ENCODE peak calls at places on chromosomes 1 and 21, in eight cellular contexts. Y is HCT116, M is endothelial cell of umbilical vein, V is K562, E is SK-N-SH, F is H1, A is HepG2, K is GM12878. J is an unnamed sample.

GRCh38 chr1:2003564-2004131 is at the start of gene CFAP74:
- DNase-seq in A (peak), F (peak), M (no peak), E (peak), V (peak), K (no peak), Y (peak), J (peak)

GRCh38 chr1:182955596-182956588 is 2.9 kb upstream of the SHCBP1L start:
- DNase-seq in E (no peak), F (no peak), M (no peak), K (no peak), Y (no peak), A (no peak), V (no peak), J (no peak)

GRCh38 chr1:204151562-204152309 is at the start of gene ETNK2:
- DNase-seq in A (no peak), Y (no peak), M (peak), V (peak), F (no peak), K (no peak), E (peak), J (peak)

GRCh38 chr1:54245501-54245900 is 45.5 kb downstream of the MRPL37 start:
- DNase-seq in A (no peak), Y (no peak), K (no peak), E (peak), F (no peak), V (no peak), M (no peak), J (no peak)

GRCh38 chr1:214292317-214292716 is 11.4 kb downstream of the SMYD2 start:
- DNase-seq in V (no peak), Y (no peak), M (no peak), E (no peak), A (no peak), F (no peak), K (no peak), J (no peak)

GRCh38 chr1:205150651-205151428 is 29.1 kb upstream of the RBBP5 start:
- DNase-seq in F (no peak), V (no peak), Y (no peak), M (no peak), A (no peak), K (no peak), E (no peak), J (no peak)

GRCh38 chr1:87219626-87220025 is 109.1 kb upstream of the LMO4 start:
- DNase-seq in K (no peak), E (no peak), M (no peak), V (no peak), Y (no peak), A (no peak), F (no peak), J (no peak)

GRCh38 chr1:181159451-181160151 is 71.1 kb downstream of the IER5 start:
- DNase-seq in A (no peak), V (no peak), K (no peak), M (peak), Y (no peak), F (no peak), E (no peak), J (no peak)

GRCh38 chr1:224339422-224340033 is 9.6 kb upstream of the NVL start:
- DNase-seq in F (no peak), A (no peak), M (no peak), Y (no peak), V (no peak), E (no peak), K (no peak), J (no peak)

GRCh38 chr1:191575180-191575579 is 583.1 kb upstream of the RGS18 start:
- DNase-seq in M (no peak), F (no peak), Y (no peak), V (no peak), K (no peak), E (no peak), A (no peak), J (no peak)

GRCh38 chr1:24364975-24365678 is 46.0 kb downstream of the GRHL3 start:
- DNase-seq in F (no peak), Y (peak), M (peak), A (no peak), K (peak), V (peak), E (peak), J (no peak)

GRCh38 chr1:24954631-24955030 is 24.6 kb upstream of the RUNX3 start:
- DNase-seq in Y (no peak), E (no peak), V (no peak), K (no peak), A (no peak), F (no peak), M (no peak), J (no peak)

GRCh38 chr21:33383056-33383888 is 19.9 kb upstream of the IFNGR2 start:
- DNase-seq in M (peak), V (peak), F (no peak), Y (peak), E (no peak), A (peak), K (peak), J (peak)

GRCh38 chr1:25800538-25801377 is 765 bp downstream of the SELENON start:
- DNase-seq in K (no peak), Y (no peak), M (peak), A (no peak), E (no peak), F (no peak), V (no peak), J (no peak)

GRCh38 chr1:84271452-84272273 is 29.8 kb upstream of the SAMD13 start:
- DNase-seq in V (no peak), Y (no peak), K (peak), A (no peak), E (no peak), F (no peak), M (peak), J (peak)

GRCh38 chr1:915295-916172 is 8.2 kb upstream of the SAMD11 start:
- DNase-seq in E (no peak), K (no peak), A (no peak), F (no peak), Y (no peak), V (no peak), M (no peak), J (no peak)

GRCh38 chr1:43619996-43620920 is 29.7 kb upstream of the KDM4A start:
- DNase-seq in A (no peak), F (no peak), E (no peak), M (no peak), Y (no peak), K (no peak), V (no peak), J (no peak)

GRCh38 chr1:96002969-96003964 is 718.3 kb upstream of the PTBP2 start:
- DNase-seq in K (no peak), Y (no peak), M (no peak), E (no peak), V (no peak), F (peak), A (no peak), J (peak)

GRCh38 chr1:55447488-55447887 is 232.3 kb upstream of the USP24 start:
- DNase-seq in V (no peak), E (no peak), K (no peak), Y (no peak), M (peak), A (peak), F (no peak), J (no peak)

GRCh38 chr1:100028765-100029164 is 59.0 kb downstream of the SLC35A3 start:
- DNase-seq in E (no peak), A (no peak), V (no peak), Y (no peak), M (no peak), F (no peak), K (no peak), J (no peak)

GRCh38 chr1:152047607-152047953 is 10.8 kb upstream of the S100A11 start:
- DNase-seq in A (no peak), Y (peak), M (no peak), F (no peak), E (no peak), V (no peak), K (no peak), J (no peak)

GRCh38 chr1:114341886-114342285 is 169.1 kb downstream of the TRIM33 start:
- DNase-seq in V (no peak), E (no peak), K (no peak), M (no peak), Y (no peak), F (no peak), A (no peak), J (no peak)

GRCh38 chr21:18832081-18832670 is 428.6 kb upstream of the TMPRSS15 start:
- DNase-seq in M (no peak), V (no peak), F (no peak), K (no peak), Y (no peak), A (no peak), E (no peak), J (no peak)

GRCh38 chr21:36859744-36860501 is 106.5 kb downstream of the HLCS start:
- DNase-seq in M (peak), E (peak), Y (no peak), V (peak), F (peak), K (no peak), A (peak), J (peak)

GRCh38 chr1:26579662-26580061 is 50.1 kb downstream of the RPS6KA1 start:
- DNase-seq in M (no peak), F (no peak), E (no peak), V (no peak), A (no peak), K (peak), Y (no peak), J (no peak)

GRCh38 chr1:244341455-244342450 is 110.0 kb downstream of the ADSS2 start:
- DNase-seq in A (peak), M (peak), F (peak), K (no peak), E (no peak), V (peak), Y (no peak), J (peak)

GRCh38 chr1:178724386-178724733 is 684 bp upstream of the RALGPS2 start:
- DNase-seq in V (no peak), E (no peak), K (no peak), Y (no peak), M (peak), F (no peak), A (no peak), J (peak)

GRCh38 chr1:30085814-30086770 is 637.3 kb downstream of the MATN1 start:
- DNase-seq in K (no peak), M (peak), E (peak), A (peak), V (peak), Y (no peak), F (peak), J (peak)

GRCh38 chr21:44438531-44439210 is 16.6 kb upstream of the LRRC3 start:
- DNase-seq in V (no peak), M (no peak), A (no peak), F (no peak), Y (no peak), E (peak), K (no peak), J (no peak)

GRCh38 chr1:9311029-9311428 is 18.3 kb downstream of the SPSB1 start:
- DNase-seq in M (no peak), Y (no peak), F (no peak), E (no peak), K (no peak), V (no peak), A (no peak), J (no peak)

GRCh38 chr1:169151338-169151837 is 44.9 kb downstream of the ATP1B1 start:
- DNase-seq in M (no peak), K (no peak), F (no peak), A (no peak), E (no peak), V (no peak), Y (no peak), J (no peak)

GRCh38 chr1:168170552-168171508 is 7.9 kb upstream of the TIPRL start:
- DNase-seq in V (peak), Y (no peak), E (peak), M (no peak), K (no peak), F (no peak), A (no peak), J (no peak)

GRCh38 chr1:246329900-246330299 is 177.2 kb downstream of the SMYD3 start:
- DNase-seq in Y (no peak), V (no peak), M (no peak), F (no peak), A (no peak), E (no peak), K (peak), J (no peak)

GRCh38 chr1:207913951-207914350 is 3.0 kb upstream of the CD34 start:
- DNase-seq in M (no peak), F (no peak), K (no peak), E (no peak), Y (no peak), A (no peak), V (no peak), J (no peak)

GRCh38 chr1:235742914-235743599 is 93.5 kb upstream of the GNG4 start:
- DNase-seq in F (no peak), A (no peak), V (no peak), Y (no peak), K (no peak), E (no peak), M (no peak), J (peak)

GRCh38 chr1:199218065-199218464 is 579.2 kb downstream of the PTPRC start:
- DNase-seq in E (no peak), Y (no peak), A (no peak), M (no peak), F (no peak), V (no peak), K (no peak), J (peak)

GRCh38 chr1:31957701-31958674 is 19.8 kb upstream of the PTP4A2 start:
- DNase-seq in E (no peak), F (no peak), A (no peak), Y (no peak), M (no peak), K (peak), V (peak), J (no peak)

GRCh38 chr1:156813750-156814570 is 2.7 kb downstream of the SH2D2A start:
- DNase-seq in V (peak), K (no peak), F (peak), Y (peak), M (peak), A (peak), E (no peak), J (peak)
- TF ChIP-seq POLR2AphosphoS5 in V (peak), K (no peak), F (peak), Y (no peak), M (no peak), A (peak), E (no peak), J (peak)

DNA sequence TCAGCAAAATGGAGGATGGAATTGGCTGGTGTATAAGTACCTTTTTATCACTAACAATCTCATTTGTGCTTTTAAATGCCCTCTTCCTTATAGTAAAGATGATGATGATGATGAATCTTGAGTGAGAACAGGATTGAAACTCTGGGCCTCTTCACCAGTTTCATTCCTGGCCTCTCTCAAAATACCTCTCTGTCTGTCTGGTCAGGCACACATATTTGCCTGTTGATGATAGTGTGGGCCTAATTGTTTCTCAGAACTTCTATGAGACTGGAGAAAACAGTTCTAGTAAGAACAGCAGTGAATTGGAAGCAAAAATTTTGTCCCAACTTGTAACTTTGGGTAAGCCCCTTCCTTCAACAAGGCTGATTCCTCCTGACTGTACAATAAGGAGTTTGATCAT is 94.4 kb upstream of the RGS4 start:
- DNase-seq in K (no peak), M (no peak), E (no peak), F (no peak), A (no peak), V (no peak), Y (no peak), J (no peak)
- H3K4me2 ChIP-seq in K (no peak), M (no peak), E (no peak), F (no peak), A (no peak), V (no peak), Y (no peak), J (no peak)

GRCh38 chr1:171210355-171210754 is 25.3 kb downstream of the FMO2 start:
- DNase-seq in F (no peak), E (no peak), K (no peak), M (no peak), Y (no peak), A (no peak), V (no peak), J (no peak)
- TF ChIP-seq POLR2AphosphoS5 in F (no peak), E (no peak), K (no peak), M (no peak), Y (no peak), A (no peak), V (no peak), J (no peak)

GRCh38 chr1:28273216-28273860 is 14.0 kb downstream of the SESN2 start:
- DNase-seq in A (no peak), Y (no peak), K (no peak), F (no peak), V (peak), M (no peak), E (no peak), J (no peak)
- H3K4me2 ChIP-seq in A (no peak), Y (no peak), K (no peak), F (no peak), V (no peak), M (no peak), E (no peak), J (no peak)

GRCh38 chr1:63691672-63692425 is 82.0 kb upstream of the ROR1 start:
- DNase-seq in F (no peak), Y (peak), A (peak), M (peak), V (peak), E (peak), K (no peak), J (peak)
- TF ChIP-seq POLR2AphosphoS5 in F (no peak), Y (no peak), A (no peak), M (no peak), V (no peak), E (no peak), K (no peak), J (no peak)

GRCh38 chr21:15219866-15220265 is 155.1 kb upstream of the NRIP1 start:
- DNase-seq in F (no peak), V (no peak), K (no peak), E (no peak), Y (no peak), M (no peak), A (no peak), J (no peak)
- H3K4me2 ChIP-seq in F (no peak), V (no peak), K (no peak), E (no peak), Y (no peak), M (no peak), A (peak), J (no peak)

GRCh38 chr1:247390116-247390791 is 25.7 kb upstream of the NLRP3 start:
- DNase-seq in M (peak), F (peak), Y (peak), K (peak), A (peak), E (peak), V (peak), J (peak)
- TF ChIP-seq POLR2AphosphoS5 in M (no peak), F (no peak), Y (no peak), K (no peak), A (no peak), E (no peak), V (no peak), J (no peak)

J was measured in GM23338.